ENCODE peak calls at places on chromosomes 13 and 19, in six cellular contexts. M is PC-9, T is suprapubic skin, Z is left lung, P is psoas muscle, D is fibroblast of lung. W is an unnamed sample.

GRCh38 chr19:51333836-51334460 is 8.0 kb downstream of the VSIG10L start:
- DNase-seq in M (no peak), T (no peak), Z (no peak), P (no peak), D (no peak), W (no peak)

GRCh38 chr13:70784590-70784989 is 676.3 kb upstream of the KLHL1 start:
- DNase-seq in M (no peak), T (no peak), Z (no peak), P (no peak), D (no peak), W (no peak)

GRCh38 chr13:50125556-50126377 is 110.5 kb downstream of the KCNRG start:
- DNase-seq in M (peak; percentile 82), T (peak; percentile 95), Z (peak; percentile 99), P (peak; percentile 98), D (peak; percentile 74), W (peak; percentile 92)

GRCh38 chr13:44431150-44431549 is 57.5 kb downstream of the SERP2 start:
- DNase-seq in M (no peak), T (no peak), Z (no peak), P (no peak), D (no peak), W (no peak)

GRCh38 chr13:50974268-50974667 is 64.7 kb downstream of the RNASEH2B start:
- DNase-seq in M (no peak), T (no peak), Z (no peak), P (no peak), D (no peak), W (no peak)

GRCh38 chr19:12611361-12611699 is 610 bp downstream of the ZNF791 start:
- DNase-seq in M (peak; percentile 42), T (peak; percentile 90), Z (no peak), P (peak; percentile 86), D (peak; percentile 77), W (peak; percentile 64)

GRCh38 chr13:113044431-113045114 is 61.0 kb upstream of the F7 start:
- DNase-seq in M (no peak), T (no peak), Z (peak; percentile 40), P (no peak), D (no peak), W (peak; percentile 91)

GRCh38 chr19:10228925-10229324 is 2.2 kb downstream of the S1PR2 start:
- DNase-seq in M (no peak), T (no peak), Z (no peak), P (no peak), D (peak; percentile 30), W (no peak)

GRCh38 chr13:89923731-89924130 is 1423.8 kb upstream of the MIR17HG start:
- DNase-seq in M (no peak), T (no peak), Z (no peak), P (no peak), D (peak; percentile 30), W (no peak)

GRCh38 chr13:37102896-37103295 is 2.6 kb downstream of the CSNK1A1L start:
- DNase-seq in M (no peak), T (no peak), Z (no peak), P (no peak), D (peak; percentile 78), W (no peak)

GRCh38 chr19:15263361-15263985 is 31.2 kb upstream of the EPHX3 start:
- DNase-seq in M (no peak), T (no peak), Z (peak; percentile 54), P (no peak), D (no peak), W (no peak)

GRCh38 chr13:51838235-51838846 is 6.6 kb downstream of the TMEM272 start:
- DNase-seq in M (no peak), T (no peak), Z (no peak), P (no peak), D (peak; percentile 83), W (no peak)

GRCh38 chr13:90857921-90858320 is 489.6 kb upstream of the MIR17HG start:
- DNase-seq in M (no peak), T (no peak), Z (no peak), P (no peak), D (no peak), W (no peak)

GRCh38 chr19:14002571-14003278 is 3.4 kb downstream of the RFX1 start:
- DNase-seq in M (no peak), T (no peak), Z (peak; percentile 59), P (no peak), D (no peak), W (no peak)

GRCh38 chr13:98293570-98294142 is 116.6 kb upstream of the RNF113B start:
- DNase-seq in M (no peak), T (no peak), Z (no peak), P (no peak), D (peak; percentile 64), W (no peak)
- H3K27ac ChIP-seq in M (no peak overlapping the region), T (no peak overlapping the region), Z (peak overlapping the region; percentile 30), P (no peak overlapping the region), D (no peak overlapping the region), W (no peak overlapping the region)

GRCh38 chr19:1396019-1396767 is 5.1 kb downstream of the GAMT start:
- DNase-seq in M (no peak), T (no peak), Z (no peak), P (no peak), D (no peak), W (no peak)

GRCh38 chr19:1394252-1395193 is 6.8 kb downstream of the GAMT start:
- DNase-seq in M (no peak), T (no peak), Z (no peak), P (no peak), D (no peak), W (no peak)

GRCh38 chr19:1396768-1397679 is 4.3 kb downstream of the GAMT start:
- DNase-seq in M (no peak), T (no peak), Z (peak; percentile 72), P (no peak), D (no peak), W (no peak)

GRCh38 chr19:1393841-1394240 is 7.5 kb downstream of the GAMT start:
- DNase-seq in M (no peak), T (no peak), Z (no peak), P (no peak), D (no peak), W (no peak)

GRCh38 chr19:1395194-1396018 is 5.9 kb downstream of the GAMT start:
- DNase-seq in M (no peak), T (no peak), Z (peak; percentile 81), P (peak; percentile 78), D (no peak), W (no peak)
- H3K4me3 ChIP-seq in M (no peak overlapping the region), T (no peak overlapping the region), Z (no peak overlapping the region), P (no peak overlapping the region), D (no peak overlapping the region), W (no peak overlapping the region)

GRCh38 chr19:38326591-38326990 is 6.9 kb downstream of the KCNK6 start:
- DNase-seq in M (no peak), T (no peak), Z (peak; percentile 59), P (no peak), D (no peak), W (no peak)
- TF ChIP-seq CTCF in M (no peak), T (no peak), Z (no peak), P (no peak), D (no peak), W (no peak)

DNA sequence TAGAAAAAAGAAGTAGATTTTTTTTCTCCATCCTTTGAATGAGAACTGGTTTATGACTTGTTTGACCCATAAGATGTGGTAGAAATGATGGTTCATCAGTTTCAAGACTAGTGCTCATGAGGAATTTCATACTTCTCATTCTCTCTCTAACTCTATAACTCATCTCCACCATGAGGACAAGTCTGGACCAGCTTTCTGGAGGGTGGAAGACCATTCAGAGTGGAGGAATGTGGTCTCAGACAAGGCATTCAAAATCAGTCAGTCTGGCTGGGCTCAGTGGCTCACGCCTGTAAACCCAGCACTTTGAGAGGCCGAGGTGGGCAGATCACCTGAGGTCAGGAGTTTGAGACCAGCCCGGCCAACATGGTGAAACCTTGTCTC is 3.5 kb upstream of the EID2 start:
- DNase-seq in M (no peak), T (no peak), Z (no peak), P (no peak), D (no peak), W (no peak)
- H3K27ac ChIP-seq in M (no peak overlapping the region), T (no peak overlapping the region), Z (no peak overlapping the region), P (no peak overlapping the region), D (no peak overlapping the region), W (no peak overlapping the region)